ENCODE peak calls at places on chromosomes 16 and 17, in six cellular contexts. One of them, this sample, is unnamed.

GRCh38 chr17:67833946-67834631 is 8.8 kb downstream of the BPTF start:
- DNase-seq in upper lobe of left lung: no peak
- DNase-seq in H1: no peak
- DNase-seq in GM12878: no peak
- DNase-seq in K562: peak; percentile 66
- DNase-seq in ovary: no peak
- DNase-seq in this sample: no peak

GRCh38 chr17:44998646-44999045 is 30.5 kb upstream of the C1QL1 start:
- DNase-seq in upper lobe of left lung: no peak
- DNase-seq in H1: no peak
- DNase-seq in GM12878: no peak
- DNase-seq in K562: no peak
- DNase-seq in ovary: no peak
- DNase-seq in this sample: no peak

GRCh38 chr17:66260265-66260664 is 31.1 kb upstream of the APOH start:
- DNase-seq in upper lobe of left lung: no peak
- DNase-seq in H1: no peak
- DNase-seq in GM12878: no peak
- DNase-seq in K562: no peak
- DNase-seq in ovary: no peak
- DNase-seq in this sample: no peak

GRCh38 chr16:14399397-14400284 is 230.4 kb downstream of the PARN start:
- DNase-seq in upper lobe of left lung: no peak
- DNase-seq in H1: no peak
- DNase-seq in GM12878: peak; percentile 60
- DNase-seq in K562: no peak
- DNase-seq in ovary: no peak
- DNase-seq in this sample: no peak

GRCh38 chr16:46801428-46802049 is 29.4 kb downstream of the C16orf87 start:
- DNase-seq in upper lobe of left lung: no peak
- DNase-seq in H1: no peak
- DNase-seq in GM12878: no peak
- DNase-seq in K562: no peak
- DNase-seq in ovary: no peak
- DNase-seq in this sample: no peak

GRCh38 chr16:50282010-50282538 is 15.7 kb downstream of the ADCY7 start:
- DNase-seq in upper lobe of left lung: peak; percentile 89
- DNase-seq in H1: no peak
- DNase-seq in GM12878: peak; percentile 86
- DNase-seq in K562: peak; percentile 52
- DNase-seq in ovary: no peak
- DNase-seq in this sample: peak; percentile 69

GRCh38 chr16:3171181-3171854 is 16.7 kb upstream of the OR1F1 start:
- DNase-seq in upper lobe of left lung: no peak
- DNase-seq in H1: no peak
- DNase-seq in GM12878: no peak
- DNase-seq in K562: no peak
- DNase-seq in ovary: no peak
- DNase-seq in this sample: no peak

GRCh38 chr17:68196394-68197090 is 51.3 kb upstream of the AMZ2 start:
- DNase-seq in upper lobe of left lung: no peak
- DNase-seq in H1: no peak
- DNase-seq in GM12878: no peak
- DNase-seq in K562: no peak
- DNase-seq in ovary: no peak
- DNase-seq in this sample: no peak

GRCh38 chr17:42311240-42312034 is 23.1 kb downstream of the STAT5A start:
- DNase-seq in upper lobe of left lung: peak; percentile 97
- DNase-seq in H1: no peak
- DNase-seq in GM12878: no peak
- DNase-seq in K562: peak; percentile 97
- DNase-seq in ovary: peak; percentile 91
- DNase-seq in this sample: peak; percentile 57

GRCh38 chr16:30706046-30706445 is 7.1 kb downstream of the SRCAP start:
- DNase-seq in upper lobe of left lung: no peak
- DNase-seq in H1: no peak
- DNase-seq in GM12878: no peak
- DNase-seq in K562: no peak
- DNase-seq in ovary: no peak
- DNase-seq in this sample: no peak

GRCh38 chr16:4052801-4053662 is 63.2 kb downstream of the ADCY9 start:
- DNase-seq in upper lobe of left lung: peak; percentile 85
- DNase-seq in H1: no peak
- DNase-seq in GM12878: no peak
- DNase-seq in K562: no peak
- DNase-seq in ovary: peak; percentile 47
- DNase-seq in this sample: no peak

GRCh38 chr17:1492249-1493206 is at the start of gene MYO1C:
- DNase-seq in upper lobe of left lung: no peak
- DNase-seq in H1: no peak
- DNase-seq in GM12878: no peak
- DNase-seq in K562: no peak
- DNase-seq in ovary: peak; percentile 53
- DNase-seq in this sample: no peak

GRCh38 chr17:61201211-61201610 is 198.4 kb upstream of the TBX2 start:
- DNase-seq in upper lobe of left lung: no peak
- DNase-seq in H1: no peak
- DNase-seq in GM12878: no peak
- DNase-seq in K562: no peak
- DNase-seq in ovary: no peak
- DNase-seq in this sample: no peak

GRCh38 chr16:11315499-11315898 is 29.8 kb upstream of the RMI2 start:
- DNase-seq in upper lobe of left lung: no peak
- DNase-seq in H1: peak; percentile 99
- DNase-seq in GM12878: no peak
- DNase-seq in K562: no peak
- DNase-seq in ovary: no peak
- DNase-seq in this sample: no peak

GRCh38 chr16:24511174-24511573 is 28.2 kb upstream of the RBBP6 start:
- DNase-seq in upper lobe of left lung: no peak
- DNase-seq in H1: no peak
- DNase-seq in GM12878: no peak
- DNase-seq in K562: peak; percentile 39
- DNase-seq in ovary: no peak
- DNase-seq in this sample: no peak

DNA sequence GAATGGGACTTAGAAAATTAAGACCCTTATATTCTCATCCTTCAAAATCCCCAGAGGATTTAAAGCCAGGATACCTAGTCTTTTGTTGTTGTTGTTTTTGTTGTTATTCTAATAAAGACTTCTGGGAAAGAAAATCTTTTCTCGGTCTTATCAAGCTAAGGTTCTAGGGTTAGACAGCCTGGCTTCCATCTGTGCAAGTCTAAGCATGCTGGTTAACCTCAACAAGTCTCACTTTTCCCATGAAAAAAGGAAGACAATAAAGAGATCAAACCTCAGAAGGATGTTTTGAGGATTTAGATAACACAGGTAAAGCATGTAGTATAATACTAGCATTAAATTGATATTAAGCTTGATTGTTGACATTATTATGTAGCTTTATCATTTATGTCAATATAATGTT is 486.4 kb upstream of the SOX9 start:
- DNase-seq in upper lobe of left lung: no peak
- DNase-seq in H1: no peak
- DNase-seq in GM12878: no peak
- DNase-seq in K562: no peak
- DNase-seq in ovary: no peak
- DNase-seq in this sample: no peak
- TF ChIP-seq EP300 in upper lobe of left lung: no peak
- TF ChIP-seq EP300 in H1: no peak
- TF ChIP-seq EP300 in GM12878: no peak
- TF ChIP-seq EP300 in K562: no peak
- TF ChIP-seq EP300 in ovary: no peak
- TF ChIP-seq EP300 in this sample: no peak

GRCh38 chr16:27226976-27227705 is 23.8 kb downstream of the KDM8 start:
- DNase-seq in upper lobe of left lung: no peak
- DNase-seq in H1: no peak
- DNase-seq in GM12878: no peak
- DNase-seq in K562: no peak
- DNase-seq in ovary: no peak
- DNase-seq in this sample: no peak

GRCh38 chr16:27228036-27228435 is 24.7 kb downstream of the KDM8 start:
- DNase-seq in upper lobe of left lung: no peak
- DNase-seq in H1: no peak
- DNase-seq in GM12878: no peak
- DNase-seq in K562: no peak
- DNase-seq in ovary: no peak
- DNase-seq in this sample: no peak

GRCh38 chr16:27230562-27230991 is 27.3 kb downstream of the KDM8 start:
- DNase-seq in upper lobe of left lung: no peak
- DNase-seq in H1: no peak
- DNase-seq in GM12878: no peak
- DNase-seq in K562: no peak
- DNase-seq in ovary: no peak
- DNase-seq in this sample: peak; percentile 76

GRCh38 chr16:27229891-27230470 is 26.7 kb downstream of the KDM8 start:
- DNase-seq in upper lobe of left lung: no peak
- DNase-seq in H1: no peak
- DNase-seq in GM12878: no peak
- DNase-seq in K562: no peak
- DNase-seq in ovary: no peak
- DNase-seq in this sample: no peak

GRCh38 chr16:27228621-27229501 is 25.5 kb downstream of the KDM8 start:
- DNase-seq in upper lobe of left lung: no peak
- DNase-seq in H1: no peak
- DNase-seq in GM12878: no peak
- DNase-seq in K562: peak; percentile 57
- DNase-seq in ovary: no peak
- DNase-seq in this sample: no peak
- H3K4me3 ChIP-seq in upper lobe of left lung: no peak overlapping the region
- H3K4me3 ChIP-seq in H1: no peak overlapping the region
- H3K4me3 ChIP-seq in GM12878: no peak overlapping the region
- H3K4me3 ChIP-seq in K562: no peak overlapping the region
- H3K4me3 ChIP-seq in ovary: no peak overlapping the region
- H3K4me3 ChIP-seq in this sample: no peak overlapping the region

DNA sequence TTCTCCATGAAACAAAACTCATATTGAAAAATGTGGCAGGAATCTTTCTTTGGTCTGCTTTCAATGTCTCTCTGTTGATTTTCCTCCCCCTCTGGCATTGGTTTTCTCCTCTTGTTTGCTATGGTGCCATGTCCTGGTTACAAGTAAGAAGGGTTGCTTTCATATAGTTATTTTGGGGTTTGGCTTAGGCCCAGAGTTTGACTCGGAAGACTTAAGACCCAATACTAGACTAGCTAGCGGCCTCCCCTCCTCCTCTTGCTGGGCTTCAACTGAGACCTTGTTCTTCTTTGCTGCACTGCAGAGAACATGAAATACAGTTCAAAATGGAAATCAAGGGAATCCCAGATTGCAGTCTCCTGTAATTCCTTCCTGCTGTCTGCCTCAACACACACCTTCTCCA is 30.0 kb upstream of the CLEC18A start:
- DNase-seq in upper lobe of left lung: no peak
- DNase-seq in H1: no peak
- DNase-seq in GM12878: no peak
- DNase-seq in K562: no peak
- DNase-seq in ovary: no peak
- DNase-seq in this sample: no peak
- H3K4me1 ChIP-seq in upper lobe of left lung: no peaks in the 10 kb centered on the region
- H3K4me1 ChIP-seq in H1: peaks cover 10% of the 10 kb centered on the region
- H3K4me1 ChIP-seq in GM12878: no peaks in the 10 kb centered on the region
- H3K4me1 ChIP-seq in K562: no peaks in the 10 kb centered on the region
- H3K4me1 ChIP-seq in ovary: peaks cover 9% of the 10 kb centered on the region
- H3K4me1 ChIP-seq in this sample: no peaks in the 10 kb centered on the region

DNA sequence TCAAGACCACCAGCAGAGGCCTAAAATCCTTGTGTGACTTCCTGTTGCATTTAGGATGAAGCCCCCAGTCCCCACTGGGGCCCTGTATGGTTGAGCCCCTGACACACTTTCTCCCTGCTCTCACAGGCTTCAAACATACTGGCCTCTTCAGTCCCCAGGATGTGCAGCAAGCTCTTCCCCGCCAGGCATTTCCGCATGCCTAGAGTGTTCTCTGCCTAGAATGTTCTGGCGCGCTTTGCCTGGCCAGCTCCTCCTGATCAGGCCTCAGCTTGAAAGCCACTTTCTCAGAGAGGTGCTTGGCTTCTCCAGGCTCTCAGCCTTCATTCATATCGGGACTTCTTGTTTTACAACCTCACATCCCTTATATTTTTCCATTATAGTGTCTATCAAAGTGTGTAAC is 123.7 kb downstream of the SPACA3 start:
- DNase-seq in upper lobe of left lung: no peak
- DNase-seq in H1: no peak
- DNase-seq in GM12878: no peak
- DNase-seq in K562: no peak
- DNase-seq in ovary: no peak
- DNase-seq in this sample: no peak
- TF ChIP-seq EP300 in upper lobe of left lung: no peak
- TF ChIP-seq EP300 in H1: no peak
- TF ChIP-seq EP300 in GM12878: no peak
- TF ChIP-seq EP300 in K562: no peak
- TF ChIP-seq EP300 in ovary: no peak
- TF ChIP-seq EP300 in this sample: no peak

GRCh38 chr16:711084-711483 is 3.8 kb upstream of the METRN start:
- DNase-seq in upper lobe of left lung: no peak
- DNase-seq in H1: no peak
- DNase-seq in GM12878: no peak
- DNase-seq in K562: no peak
- DNase-seq in ovary: no peak
- DNase-seq in this sample: no peak
- H3K4me3 ChIP-seq in upper lobe of left lung: no peak overlapping the region
- H3K4me3 ChIP-seq in H1: no peak overlapping the region
- H3K4me3 ChIP-seq in GM12878: no peak overlapping the region
- H3K4me3 ChIP-seq in K562: no peak overlapping the region
- H3K4me3 ChIP-seq in ovary: no peak overlapping the region
- H3K4me3 ChIP-seq in this sample: no peak overlapping the region

GRCh38 chr17:4130715-4131114 is 12.1 kb downstream of the ZZEF1 start:
- DNase-seq in upper lobe of left lung: peak; percentile 44
- DNase-seq in H1: no peak
- DNase-seq in GM12878: no peak
- DNase-seq in K562: peak; percentile 47
- DNase-seq in ovary: no peak
- DNase-seq in this sample: no peak

GRCh38 chr17:4134756-4135155 is 8.1 kb downstream of the ZZEF1 start:
- DNase-seq in upper lobe of left lung: no peak
- DNase-seq in H1: no peak
- DNase-seq in GM12878: no peak
- DNase-seq in K562: no peak
- DNase-seq in ovary: no peak
- DNase-seq in this sample: no peak

GRCh38 chr17:4140125-4140524 is 2.7 kb downstream of the ZZEF1 start:
- DNase-seq in upper lobe of left lung: no peak
- DNase-seq in H1: no peak
- DNase-seq in GM12878: no peak
- DNase-seq in K562: no peak
- DNase-seq in ovary: no peak
- DNase-seq in this sample: no peak

GRCh38 chr17:4136373-4136772 is 6.5 kb downstream of the ZZEF1 start:
- DNase-seq in upper lobe of left lung: peak; percentile 94
- DNase-seq in H1: no peak
- DNase-seq in GM12878: no peak
- DNase-seq in K562: no peak
- DNase-seq in ovary: no peak
- DNase-seq in this sample: peak; percentile 54

DNA sequence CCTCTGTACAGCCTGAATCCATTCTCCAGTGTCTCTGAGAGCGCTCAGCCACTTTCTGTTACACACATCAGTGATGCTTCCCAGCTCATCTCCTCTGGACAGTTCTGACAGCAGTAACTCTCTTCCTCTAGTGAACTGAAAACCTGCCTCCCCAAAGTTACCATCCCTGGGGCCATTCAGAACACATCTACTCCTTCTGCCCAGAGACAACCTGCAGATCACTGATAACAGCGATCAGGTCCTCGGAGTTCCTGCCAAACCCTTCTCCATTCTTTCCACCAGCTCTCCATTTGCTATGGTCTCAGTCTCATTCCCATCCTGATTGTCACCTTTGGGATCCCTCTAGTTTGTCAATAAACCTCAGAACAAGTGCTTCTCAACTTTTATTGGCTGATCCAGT is 7.3 kb downstream of the ZZEF1 start:
- DNase-seq in upper lobe of left lung: no peak
- DNase-seq in H1: no peak
- DNase-seq in GM12878: no peak
- DNase-seq in K562: peak; percentile 54
- DNase-seq in ovary: no peak
- DNase-seq in this sample: no peak
- H3K4me1 ChIP-seq in upper lobe of left lung: peaks cover 42% of the 10 kb centered on the region
- H3K4me1 ChIP-seq in H1: no peaks in the 10 kb centered on the region
- H3K4me1 ChIP-seq in GM12878: peaks cover 4% of the 10 kb centered on the region
- H3K4me1 ChIP-seq in K562: peaks cover 15% of the 10 kb centered on the region
- H3K4me1 ChIP-seq in ovary: no peaks in the 10 kb centered on the region
- H3K4me1 ChIP-seq in this sample: peaks cover 37% of the 10 kb centered on the region

This sample was measured in stomach.